ENCODE peak calls at places on chromosomes 3 and 15, in nine cellular contexts. I is cardiac fibroblast; B is iPS-NIHi11; A is T-cell; V is HEK293T; M is effector memory CD8-positive, alpha-beta T cell; R is sciatic nerve; N is left ventricle myocardium inferior; J is right cardiac atrium. O is an unnamed sample.
A peak's percentile ranks its signal among the peaks of the same experiment; 100 is the strongest.

GRCh38 chr3:104887069-104887468 is 479.6 kb upstream of the ALCAM start:
- DNase-seq in I (peak; percentile 70), B (no peak), A (no peak), V (no peak), M (no peak), R (no peak), N (no peak), J (no peak), O (peak; percentile 11)

GRCh38 chr3:51670053-51670666 is 892 bp upstream of the TEX264 start:
- DNase-seq in I (no peak), B (no peak), A (peak; percentile 11), V (no peak), M (no peak), R (peak; percentile 47), N (no peak), J (no peak), O (no peak)

GRCh38 chr3:53167418-53168174 is 6.6 kb downstream of the PRKCD start:
- DNase-seq in I (peak; percentile 18), B (no peak), A (no peak), V (no peak), M (no peak), R (no peak), N (no peak), J (no peak), O (no peak)

GRCh38 chr3:187565701-187566100 is 104.5 kb downstream of the SST start:
- DNase-seq in I (no peak), B (no peak), A (no peak), V (no peak), M (no peak), R (no peak), N (no peak), J (no peak), O (no peak)

GRCh38 chr3:142586803-142587406 is 8.4 kb upstream of the ATR start:
- DNase-seq in I (peak; percentile 89), B (peak; percentile 65), A (no peak), V (peak; percentile 64), M (peak; percentile 21), R (no peak), N (no peak), J (no peak), O (peak; percentile 73)

GRCh38 chr3:134033315-134033996 is 3.7 kb upstream of the SLCO2A1 start:
- DNase-seq in I (no peak), B (no peak), A (no peak), V (no peak), M (no peak), R (no peak), N (no peak), J (no peak), O (no peak)

GRCh38 chr15:28098766-28099554 is at the start of gene OCA2:
- DNase-seq in I (peak; percentile 17), B (peak; percentile 90), A (peak; percentile 21), V (peak; percentile 79), M (peak; percentile 34), R (peak; percentile 73), N (peak; percentile 53), J (peak; percentile 89), O (peak; percentile 82)

GRCh38 chr15:43199945-43200488 is 14.8 kb downstream of the CCNDBP1 start:
- DNase-seq in I (no peak), B (no peak), A (no peak), V (no peak), M (no peak), R (no peak), N (no peak), J (no peak), O (no peak)

GRCh38 chr15:80630981-80631380 is 64.1 kb upstream of the ABHD17C start:
- DNase-seq in I (no peak), B (no peak), A (no peak), V (no peak), M (no peak), R (no peak), N (no peak), J (no peak), O (no peak)

GRCh38 chr3:128245460-128245859 is 92.2 kb downstream of the EEFSEC start:
- DNase-seq in I (no peak), B (no peak), A (no peak), V (no peak), M (no peak), R (no peak), N (no peak), J (no peak), O (no peak)

GRCh38 chr15:70575251-70576227 is 187.8 kb downstream of the UACA start:
- DNase-seq in I (no peak), B (no peak), A (no peak), V (no peak), M (no peak), R (no peak), N (no peak), J (no peak), O (no peak)

GRCh38 chr3:112770026-112770626 is 76.5 kb downstream of the CD200R1L start:
- DNase-seq in I (peak; percentile 97), B (no peak), A (no peak), V (no peak), M (no peak), R (no peak), N (peak; percentile 51), J (peak; percentile 66), O (peak; percentile 70)

GRCh38 chr3:120198305-120198878 is 86.6 kb downstream of the GPR156 start:
- DNase-seq in I (peak; percentile 64), B (no peak), A (no peak), V (no peak), M (no peak), R (no peak), N (no peak), J (no peak), O (peak; percentile 57)

GRCh38 chr3:48960841-48961413 is 29.1 kb upstream of the P4HTM start:
- DNase-seq in I (peak; percentile 66), B (no peak), A (no peak), V (no peak), M (no peak), R (no peak), N (no peak), J (no peak), O (no peak)

GRCh38 chr3:83317605-83318004 is 1556.2 kb upstream of the GBE1 start:
- DNase-seq in I (no peak), B (peak; percentile 9), A (no peak), V (no peak), M (no peak), R (no peak), N (no peak), J (no peak), O (no peak)

GRCh38 chr3:136753112-136753939 is 1.1 kb upstream of the STAG1 start:
- DNase-seq in I (no peak), B (no peak), A (no peak), V (no peak), M (no peak), R (no peak), N (no peak), J (no peak), O (no peak)

GRCh38 chr15:78276032-78276943 is 11.9 kb downstream of the DNAJA4 start:
- DNase-seq in I (peak; percentile 5), B (no peak), A (no peak), V (no peak), M (no peak), R (no peak), N (no peak), J (no peak), O (no peak)

GRCh38 chr15:40058476-40059140 is 19.6 kb upstream of the SRP14 start:
- DNase-seq in I (peak; percentile 74), B (no peak), A (no peak), V (no peak), M (no peak), R (no peak), N (no peak), J (no peak), O (peak; percentile 65)

GRCh38 chr3:41159581-41160189 is 39.6 kb upstream of the CTNNB1 start:
- DNase-seq in I (no peak), B (no peak), A (no peak), V (peak; percentile 49), M (no peak), R (no peak), N (no peak), J (no peak), O (no peak)

GRCh38 chr15:31501074-31501473 is 174.4 kb downstream of the KLF13 start:
- DNase-seq in I (no peak), B (no peak), A (no peak), V (no peak), M (no peak), R (no peak), N (no peak), J (no peak), O (no peak)

GRCh38 chr15:58405865-58406264 is 25.9 kb upstream of the LIPC start:
- DNase-seq in I (no peak), B (no peak), A (no peak), V (no peak), M (no peak), R (no peak), N (no peak), J (no peak), O (no peak)

GRCh38 chr15:92801412-92801773 is 98.7 kb upstream of the CHD2 start:
- DNase-seq in I (peak; percentile 88), B (no peak), A (no peak), V (no peak), M (no peak), R (peak; percentile 62), N (no peak), J (no peak), O (peak; percentile 95)

GRCh38 chr15:52225230-52225629 is 34.0 kb upstream of the GNB5 start:
- DNase-seq in I (no peak), B (no peak), A (no peak), V (no peak), M (no peak), R (no peak), N (no peak), J (no peak), O (no peak)

GRCh38 chr15:31254431-31255175 is 72.0 kb upstream of the KLF13 start:
- DNase-seq in I (peak; percentile 73), B (no peak), A (no peak), V (peak; percentile 23), M (no peak), R (no peak), N (no peak), J (no peak), O (no peak)

GRCh38 chr15:94691169-94691568 is 459.8 kb downstream of the MCTP2 start:
- DNase-seq in I (no peak), B (no peak), A (no peak), V (no peak), M (no peak), R (no peak), N (no peak), J (no peak), O (no peak)

GRCh38 chr15:98528056-98528725 is 120.1 kb upstream of the IGF1R start:
- DNase-seq in I (no peak), B (no peak), A (no peak), V (no peak), M (no peak), R (no peak), N (no peak), J (no peak), O (peak; percentile 51)

GRCh38 chr15:58065445-58066041 is at the start of gene ALDH1A2:
- DNase-seq in I (peak; percentile 23), B (peak; percentile 49), A (no peak), V (peak; percentile 27), M (no peak), R (peak; percentile 57), N (peak; percentile 52), J (peak; percentile 89), O (no peak)